ENCODE peak calls at places on chromosomes 11 and 22, in eight cellular contexts. Y is DND-41, F is tibial nerve, B is colonic mucosa, I is PC-3, K is ovary, G is uterus, S is spleen. J is an unnamed sample.

GRCh38 chr11:46369458-46370152 is 11.9 kb upstream of the MDK start:
- DNase-seq in Y (peak), F (peak), B (peak), I (peak), K (no peak), G (peak), S (peak), J (peak)

GRCh38 chr22:25630446-25630845 is 66.0 kb downstream of the GRK3 start:
- DNase-seq in Y (no peak), F (no peak), B (no peak), I (no peak), K (no peak), G (no peak), S (no peak), J (no peak)

GRCh38 chr11:78453140-78453935 is 35.7 kb upstream of the GAB2 start:
- DNase-seq in Y (no peak), F (no peak), B (no peak), I (no peak), K (no peak), G (no peak), S (no peak), J (no peak)

GRCh38 chr22:17369553-17370035 is 334 bp downstream of the CECR2 start:
- DNase-seq in Y (no peak), F (no peak), B (no peak), I (no peak), K (peak), G (no peak), S (peak), J (no peak)

GRCh38 chr11:94141511-94142307 is 13.1 kb downstream of the PANX1 start:
- DNase-seq in Y (no peak), F (no peak), B (no peak), I (peak), K (no peak), G (no peak), S (no peak), J (no peak)

GRCh38 chr22:22684605-22685561 is 40.5 kb downstream of the GGTLC2 start:
- DNase-seq in Y (peak), F (no peak), B (peak), I (peak), K (no peak), G (peak), S (peak), J (no peak)

GRCh38 chr11:9489366-9489765 is 28.6 kb downstream of the ZNF143 start:
- DNase-seq in Y (no peak), F (no peak), B (no peak), I (peak), K (no peak), G (no peak), S (no peak), J (no peak)

GRCh38 chr22:43820671-43821305 is 8.7 kb upstream of the EFCAB6 start:
- DNase-seq in Y (no peak), F (no peak), B (no peak), I (no peak), K (no peak), G (no peak), S (no peak), J (no peak)

GRCh38 chr11:117551761-117552343 is 224.2 kb downstream of the CEP164 start:
- DNase-seq in Y (no peak), F (no peak), B (no peak), I (no peak), K (no peak), G (no peak), S (no peak), J (no peak)

GRCh38 chr11:121443688-121444275 is 8.3 kb upstream of the SORL1 start:
- DNase-seq in Y (peak), F (no peak), B (no peak), I (no peak), K (no peak), G (no peak), S (no peak), J (no peak)
- TF ChIP-seq CTCF in Y (no peak), F (no peak), B (no peak), I (no peak), K (no peak), G (no peak), S (no peak), J (no peak)

GRCh38 chr22:37318255-37319109 is 36.2 kb downstream of the CYTH4 start:
- DNase-seq in Y (no peak), F (no peak), B (no peak), I (peak), K (no peak), G (no peak), S (no peak), J (no peak)
- H3K27ac ChIP-seq in Y (no peak), F (no peak), B (no peak), I (no peak), K (no peak), G (no peak), S (no peak), J (no peak)

DNA sequence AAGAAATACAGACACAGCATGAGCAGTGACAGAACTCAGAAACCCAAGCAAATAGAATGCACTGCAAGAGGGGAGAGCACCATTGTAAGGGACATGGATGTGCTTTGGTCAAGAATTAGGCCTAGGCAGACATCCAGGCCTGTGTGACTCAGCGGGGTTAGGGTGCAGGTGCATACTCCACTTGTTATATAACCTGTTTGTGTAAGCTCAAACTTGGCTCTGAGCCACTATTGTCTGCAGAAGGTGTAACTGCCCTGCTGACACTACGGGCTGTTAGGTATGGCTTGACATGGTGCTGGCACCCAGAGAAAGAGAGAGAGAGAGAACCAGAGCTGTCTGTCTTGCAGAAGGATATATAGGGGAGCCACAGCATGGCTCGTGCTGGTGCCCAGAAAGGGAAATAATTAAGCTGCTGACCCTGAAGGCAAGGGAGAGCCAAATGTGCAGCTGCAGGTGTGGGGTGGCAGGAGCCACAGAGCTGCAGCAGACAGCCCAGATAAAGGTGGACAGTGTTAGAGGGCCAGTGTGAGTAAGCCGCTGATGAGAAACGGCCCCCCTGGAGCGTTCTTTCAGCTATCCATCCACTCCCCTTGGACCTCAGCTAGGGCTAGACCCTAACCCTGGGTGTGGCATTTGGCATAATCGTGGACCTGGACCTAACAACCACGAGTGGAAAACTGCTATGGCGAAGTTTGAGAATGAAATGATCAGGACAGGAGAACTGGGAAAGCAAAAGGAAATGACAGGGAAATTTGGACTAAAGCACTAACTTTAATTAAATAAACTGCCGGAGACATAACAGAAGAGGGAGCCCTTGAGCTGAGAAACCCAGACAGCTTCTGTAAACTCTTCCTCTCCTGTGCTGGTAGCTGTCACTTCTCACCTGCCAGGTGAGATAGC is 253.0 kb upstream of the CCDC179 start:
- DNase-seq in Y (peak), F (no peak), B (peak), I (peak), K (no peak), G (no peak), S (no peak), J (no peak)
- TF ChIP-seq CTCF in Y (peak), F (no peak), B (peak), I (peak), K (no peak), G (no peak), S (no peak), J (no peak)

GRCh38 chr11:15212876-15213275 is 98.2 kb downstream of the INSC start:
- DNase-seq in Y (no peak), F (no peak), B (no peak), I (no peak), K (no peak), G (no peak), S (no peak), J (no peak)

GRCh38 chr11:15216678-15217077 is 102.0 kb downstream of the INSC start:
- DNase-seq in Y (no peak), F (no peak), B (no peak), I (no peak), K (no peak), G (no peak), S (no peak), J (no peak)

GRCh38 chr11:15208570-15209222 is 94.0 kb downstream of the INSC start:
- DNase-seq in Y (peak), F (peak), B (peak), I (peak), K (no peak), G (peak), S (peak), J (peak)

GRCh38 chr11:15213471-15214231 is 98.9 kb downstream of the INSC start:
- DNase-seq in Y (no peak), F (no peak), B (peak), I (no peak), K (no peak), G (no peak), S (no peak), J (no peak)
- H3K27ac ChIP-seq in Y (no peak), F (no peak), B (no peak), I (no peak), K (no peak), G (no peak), S (no peak), J (no peak)

GRCh38 chr11:12503886-12504285 is 126.5 kb downstream of the PARVA start:
- DNase-seq in Y (no peak), F (no peak), B (no peak), I (no peak), K (no peak), G (no peak), S (no peak), J (no peak)
- TF ChIP-seq CTCF in Y (no peak), F (no peak), B (no peak), I (no peak), K (no peak), G (no peak), S (no peak), J (no peak)

J was measured in CD4-positive, alpha-beta T cell.